ENCODE peak calls at places on chromosomes 2 and 18, in four cellular contexts. One of them, this sample, is unnamed.

GRCh38 chr2:206520450-206520849 is 77.1 kb downstream of the ADAM23 start:
- DNase-seq in GM12878: no peak
- DNase-seq in GM12891: no peak
- DNase-seq in K562: no peak
- DNase-seq in this sample: no peak

GRCh38 chr2:10333247-10333613 is 30.5 kb downstream of the HPCAL1 start:
- DNase-seq in GM12878: no peak
- DNase-seq in K562: no peak
- DNase-seq in GM12891: no peak
- DNase-seq in this sample: no peak

GRCh38 chr2:42274872-42275271 is 86.1 kb downstream of the COX7A2L start:
- DNase-seq in GM12891: no peak
- DNase-seq in K562: no peak
- DNase-seq in GM12878: no peak
- DNase-seq in this sample: no peak

GRCh38 chr2:37771600-37772088 is 100.2 kb upstream of the CDC42EP3 start:
- DNase-seq in GM12891: no peak
- DNase-seq in K562: no peak
- DNase-seq in GM12878: no peak
- DNase-seq in this sample: no peak

GRCh38 chr2:10493636-10494281 is 45.6 kb upstream of the ODC1 start:
- DNase-seq in K562: no peak
- DNase-seq in GM12878: peak
- DNase-seq in GM12891: peak
- DNase-seq in this sample: peak

GRCh38 chr2:145811467-145812162 is 1291.7 kb upstream of the ZEB2 start:
- DNase-seq in GM12891: no peak
- DNase-seq in GM12878: no peak
- DNase-seq in K562: no peak
- DNase-seq in this sample: no peak

GRCh38 chr2:129469389-129469788 is 510.1 kb upstream of the RAB6C start:
- DNase-seq in GM12878: no peak
- DNase-seq in K562: no peak
- DNase-seq in GM12891: no peak
- DNase-seq in this sample: no peak

GRCh38 chr2:239937866-239938640 is 87.1 kb downstream of the NDUFA10 start:
- DNase-seq in GM12878: no peak
- DNase-seq in GM12891: no peak
- DNase-seq in K562: no peak
- DNase-seq in this sample: no peak

GRCh38 chr2:105396254-105397024 is 2.4 kb downstream of the FHL2 start:
- DNase-seq in GM12878: no peak
- DNase-seq in K562: peak
- DNase-seq in GM12891: no peak
- DNase-seq in this sample: no peak

GRCh38 chr2:80525152-80525551 is 220.6 kb upstream of the LRRTM1 start:
- DNase-seq in K562: no peak
- DNase-seq in GM12891: no peak
- DNase-seq in GM12878: peak
- DNase-seq in this sample: no peak

GRCh38 chr18:36759167-36759776 is 69.5 kb downstream of the TPGS2 start:
- DNase-seq in GM12878: no peak
- DNase-seq in GM12891: no peak
- DNase-seq in K562: no peak
- DNase-seq in this sample: no peak

GRCh38 chr2:121804340-121804739 is 48.9 kb downstream of the TSN start:
- DNase-seq in K562: no peak
- DNase-seq in GM12891: peak
- DNase-seq in GM12878: peak
- DNase-seq in this sample: peak

GRCh38 chr2:3282056-3282998 is 95.3 kb downstream of the EIPR1 start:
- DNase-seq in K562: no peak
- DNase-seq in GM12878: no peak
- DNase-seq in GM12891: no peak
- DNase-seq in this sample: no peak
- TF ChIP-seq POLR2AphosphoS5 in K562: no peak
- TF ChIP-seq POLR2AphosphoS5 in GM12878: no peak
- TF ChIP-seq POLR2AphosphoS5 in GM12891: no peak
- TF ChIP-seq POLR2AphosphoS5 in this sample: no peak

GRCh38 chr2:169221745-169222369 is 140.5 kb downstream of the LRP2 start:
- DNase-seq in K562: peak
- DNase-seq in GM12891: no peak
- DNase-seq in GM12878: no peak
- DNase-seq in this sample: no peak

GRCh38 chr2:169222665-169223064 is 139.7 kb downstream of the LRP2 start:
- DNase-seq in K562: no peak
- DNase-seq in GM12878: no peak
- DNase-seq in GM12891: no peak
- DNase-seq in this sample: no peak

GRCh38 chr2:169229590-169229989 is 132.7 kb downstream of the LRP2 start:
- DNase-seq in K562: no peak
- DNase-seq in GM12878: no peak
- DNase-seq in GM12891: no peak
- DNase-seq in this sample: no peak

GRCh38 chr2:169225906-169226305 is 136.4 kb downstream of the LRP2 start:
- DNase-seq in K562: no peak
- DNase-seq in GM12891: no peak
- DNase-seq in GM12878: no peak
- DNase-seq in this sample: no peak

DNA sequence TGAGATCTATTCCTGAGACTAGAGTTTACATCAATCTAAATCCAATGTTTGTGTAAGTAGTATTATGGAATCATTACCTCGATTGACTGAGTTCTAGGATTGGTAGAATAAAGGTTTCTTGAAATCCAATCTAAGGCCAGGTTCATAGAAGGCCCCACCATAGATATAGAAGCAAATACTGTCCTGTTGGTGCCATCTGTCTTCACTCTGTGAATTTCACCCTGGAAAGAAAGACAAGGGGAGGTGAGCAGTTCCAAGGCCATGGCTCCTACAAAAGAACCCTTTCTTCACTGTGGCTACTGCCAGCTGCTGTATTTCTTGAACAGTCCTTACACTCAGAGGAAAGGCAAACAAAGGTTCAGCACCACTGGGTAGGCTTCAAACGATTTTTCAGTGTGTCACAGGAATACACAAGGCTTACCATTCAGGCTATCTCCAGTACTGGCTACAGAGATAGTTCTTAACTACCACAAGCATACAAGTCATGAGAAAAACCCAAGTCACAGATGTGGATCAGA is 137.0 kb downstream of the LRP2 start:
- DNase-seq in GM12891: no peak
- DNase-seq in K562: no peak
- DNase-seq in GM12878: no peak
- DNase-seq in this sample: no peak
- TF ChIP-seq TAF1 in GM12891: no peak
- TF ChIP-seq TAF1 in K562: no peak
- TF ChIP-seq TAF1 in GM12878: no peak
- TF ChIP-seq TAF1 in this sample: no peak

DNA sequence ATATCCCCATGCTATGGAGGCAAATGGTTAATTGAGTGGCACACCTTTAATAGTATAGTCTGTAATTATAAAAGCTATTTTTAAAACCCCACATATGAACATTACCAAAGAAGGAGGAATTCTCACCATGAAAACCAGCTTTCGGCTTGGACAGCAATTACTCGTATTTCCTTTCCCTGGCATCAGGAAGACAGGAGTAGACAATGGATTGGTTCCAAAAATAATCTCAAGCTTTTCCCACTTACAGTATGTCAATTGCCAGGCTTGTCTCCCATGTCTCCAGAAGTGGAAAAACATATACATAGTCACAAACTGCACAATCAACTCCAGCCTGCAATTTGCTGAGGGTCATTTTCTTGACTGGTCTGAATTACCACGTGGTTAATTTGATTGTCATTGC is 124.1 kb upstream of the PELI1 start:
- DNase-seq in K562: no peak
- DNase-seq in GM12891: no peak
- DNase-seq in GM12878: no peak
- DNase-seq in this sample: no peak
- TF ChIP-seq POLR2A in K562: no peak
- TF ChIP-seq POLR2A in GM12891: no peak
- TF ChIP-seq POLR2A in GM12878: no peak
- TF ChIP-seq POLR2A in this sample: no peak

GRCh38 chr18:7814754-7815315 is 247.7 kb downstream of the PTPRM start:
- DNase-seq in GM12891: no peak
- DNase-seq in GM12878: no peak
- DNase-seq in K562: no peak
- DNase-seq in this sample: no peak

GRCh38 chr18:7809455-7809854 is 242.3 kb downstream of the PTPRM start:
- DNase-seq in K562: no peak
- DNase-seq in GM12891: no peak
- DNase-seq in GM12878: no peak
- DNase-seq in this sample: no peak

GRCh38 chr18:7813131-7813530 is 246.0 kb downstream of the PTPRM start:
- DNase-seq in GM12878: no peak
- DNase-seq in K562: no peak
- DNase-seq in GM12891: no peak
- DNase-seq in this sample: no peak

GRCh38 chr18:7809978-7810377 is 242.9 kb downstream of the PTPRM start:
- DNase-seq in GM12891: no peak
- DNase-seq in GM12878: no peak
- DNase-seq in K562: no peak
- DNase-seq in this sample: no peak

GRCh38 chr18:7812431-7813063 is 245.4 kb downstream of the PTPRM start:
- DNase-seq in K562: no peak
- DNase-seq in GM12891: no peak
- DNase-seq in GM12878: no peak
- DNase-seq in this sample: no peak
- TF ChIP-seq POLR2AphosphoS5 in K562: no peak
- TF ChIP-seq POLR2AphosphoS5 in GM12891: no peak
- TF ChIP-seq POLR2AphosphoS5 in GM12878: no peak
- TF ChIP-seq POLR2AphosphoS5 in this sample: no peak

GRCh38 chr2:118644190-118644589 is 203.3 kb downstream of the EN1 start:
- DNase-seq in GM12878: no peak
- DNase-seq in GM12891: no peak
- DNase-seq in K562: no peak
- DNase-seq in this sample: no peak
- TF ChIP-seq TAF1 in GM12878: no peak
- TF ChIP-seq TAF1 in GM12891: no peak
- TF ChIP-seq TAF1 in K562: no peak
- TF ChIP-seq TAF1 in this sample: no peak

DNA sequence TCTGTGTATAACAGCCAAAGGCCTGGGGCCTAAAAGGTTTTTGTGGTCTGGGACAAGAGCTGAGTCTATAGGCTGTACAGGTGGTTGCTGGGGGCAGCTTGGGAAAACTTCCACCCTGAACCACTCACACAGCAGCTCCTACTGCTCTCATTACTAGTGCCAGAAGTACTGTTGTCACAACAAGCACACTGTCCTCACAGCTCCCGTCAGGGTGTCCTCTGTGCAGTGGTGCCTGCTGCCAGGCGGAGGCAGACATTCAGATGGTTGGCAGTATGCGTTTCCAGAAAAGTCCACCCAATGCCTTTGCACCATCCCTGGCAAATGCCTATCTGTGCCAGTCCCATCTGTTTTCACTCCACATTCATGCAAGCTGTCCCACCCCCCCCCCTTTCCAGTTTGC is 58.5 kb downstream of the EPAS1 start:
- DNase-seq in GM12878: no peak
- DNase-seq in K562: no peak
- DNase-seq in GM12891: no peak
- DNase-seq in this sample: no peak
- TF ChIP-seq POLR2A in GM12878: no peak
- TF ChIP-seq POLR2A in K562: no peak
- TF ChIP-seq POLR2A in GM12891: no peak
- TF ChIP-seq POLR2A in this sample: no peak